ENCODE peak calls at places on chromosome 6, in seven cellular contexts. M is central memory CD4-positive, alpha-beta T cell; K is coronary artery; Z is HT1080; X is glutamatergic neuron; N is thoracic aorta; C is effector CD4-positive, alpha-beta T cell. H is an unnamed sample.

GRCh38 chr6:24205020-24205492 is 79.0 kb downstream of the NRSN1 start:
- DNase-seq in K (no peak), X (no peak), C (no peak), M (no peak), N (no peak), Z (peak; percentile 14), H (no peak)

GRCh38 chr6:25122001-25122400 is 157.2 kb upstream of the CARMIL1 start:
- DNase-seq in C (no peak), X (no peak), M (no peak), N (no peak), Z (no peak), K (no peak), H (no peak)

GRCh38 chr6:12608874-12609273 is 107.7 kb upstream of the PHACTR1 start:
- DNase-seq in C (no peak), K (no peak), N (no peak), Z (peak; percentile 21), M (no peak), X (no peak), H (no peak)

GRCh38 chr6:112362827-112363565 is 15.9 kb downstream of the RFPL4B start:
- DNase-seq in C (no peak), N (no peak), K (no peak), Z (no peak), X (no peak), M (no peak), H (no peak)

GRCh38 chr6:16876201-16876600 is 114.9 kb upstream of the ATXN1 start:
- DNase-seq in M (no peak), X (no peak), N (no peak), Z (peak; percentile 5), C (no peak), K (no peak), H (no peak)

GRCh38 chr6:158698876-158699440 is 49.1 kb downstream of the SYTL3 start:
- DNase-seq in C (no peak), N (no peak), K (peak; percentile 49), Z (no peak), X (no peak), M (no peak), H (no peak)

GRCh38 chr6:122853259-122853995 is 64.4 kb downstream of the SMPDL3A start:
- DNase-seq in X (no peak), C (no peak), N (no peak), K (no peak), Z (no peak), M (no peak), H (no peak)

GRCh38 chr6:151065027-151065815 is 174.5 kb upstream of the AKAP12 start:
- DNase-seq in N (no peak), Z (no peak), C (no peak), X (peak; percentile 40), K (no peak), M (no peak), H (no peak)

GRCh38 chr6:170470673-170471072 is 82.4 kb downstream of the PSMB1 start:
- DNase-seq in C (no peak), K (no peak), X (no peak), M (no peak), N (no peak), Z (no peak), H (no peak)

GRCh38 chr6:30683980-30684338 is 2.5 kb downstream of the PPP1R18 start:
- DNase-seq in N (no peak), K (no peak), Z (no peak), C (no peak), M (no peak), X (no peak), H (no peak)

GRCh38 chr6:88077305-88077704 is 29.7 kb downstream of the SPACA1 start:
- DNase-seq in M (no peak), Z (no peak), X (no peak), K (no peak), C (no peak), N (no peak), H (no peak)

GRCh38 chr6:95352064-95352463 is 225.3 kb upstream of the MANEA start:
- DNase-seq in Z (no peak), X (no peak), M (no peak), C (no peak), N (no peak), K (no peak), H (no peak)

GRCh38 chr6:32829495-32829894 is 9.0 kb downstream of the TAP2 start:
- DNase-seq in K (no peak), N (no peak), C (no peak), X (no peak), M (no peak), Z (no peak), H (no peak)

GRCh38 chr6:85388531-85388930 is 61.4 kb upstream of the NT5E start:
- DNase-seq in N (no peak), C (no peak), Z (no peak), K (no peak), M (no peak), X (no peak), H (no peak)

GRCh38 chr6:17497701-17498100 is 102.4 kb upstream of the FAM8A1 start:
- DNase-seq in M (no peak), C (no peak), K (no peak), X (no peak), Z (no peak), N (no peak), H (no peak)

GRCh38 chr6:80938131-80938530 is 814.4 kb downstream of the TENT5A start:
- DNase-seq in Z (no peak), M (no peak), C (no peak), N (no peak), K (no peak), X (no peak), H (no peak)

GRCh38 chr6:166736606-166737005 is 109.6 kb upstream of the RPS6KA2 start:
- DNase-seq in Z (peak; percentile 93), K (no peak), C (no peak), N (no peak), M (no peak), X (no peak), H (no peak)

GRCh38 chr6:11317885-11318771 is 85.7 kb upstream of the NEDD9 start:
- DNase-seq in X (no peak), Z (peak; percentile 98), K (peak; percentile 79), M (peak; percentile 73), C (peak; percentile 65), N (peak; percentile 64), H (peak; percentile 28)

GRCh38 chr6:90003069-90003800 is 109.0 kb downstream of the GJA10 start:
- DNase-seq in K (no peak), M (no peak), Z (no peak), C (no peak), X (no peak), N (no peak), H (no peak)

GRCh38 chr6:1494671-1495070 is 105.3 kb downstream of the FOXF2 start:
- DNase-seq in M (no peak), K (no peak), Z (no peak), C (no peak), N (no peak), X (no peak), H (no peak)

GRCh38 chr6:89273816-89274215 is 41.3 kb downstream of the GABRR2 start:
- DNase-seq in Z (no peak), X (no peak), N (no peak), M (no peak), K (no peak), C (no peak), H (no peak)

GRCh38 chr6:107557698-107558097 is 67.8 kb downstream of the SOBP start:
- DNase-seq in K (no peak), M (no peak), N (no peak), X (no peak), Z (no peak), C (no peak), H (no peak)

GRCh38 chr6:170082531-170083187 is 208.2 kb downstream of the DLL1 start:
- DNase-seq in N (no peak), Z (peak; percentile 25), K (peak; percentile 59), C (no peak), X (no peak), M (no peak), H (no peak)

GRCh38 chr6:169556758-169557505 is 144.9 kb downstream of the WDR27 start:
- DNase-seq in K (no peak), X (no peak), C (no peak), M (peak; percentile 18), N (no peak), Z (no peak), H (no peak)

GRCh38 chr6:9504191-9504590 is 910.7 kb downstream of the TFAP2A start:
- DNase-seq in C (no peak), M (no peak), N (no peak), Z (no peak), X (no peak), K (no peak), H (no peak)

GRCh38 chr6:135537782-135538301 is 40.3 kb upstream of the AHI1 start:
- DNase-seq in C (no peak), K (no peak), N (no peak), X (no peak), M (no peak), Z (peak; percentile 82), H (peak; percentile 40)

GRCh38 chr6:148649454-148649963 is 97.3 kb upstream of the UST start:
- DNase-seq in M (no peak), Z (no peak), N (no peak), X (no peak), K (no peak), C (no peak), H (no peak)

GRCh38 chr6:168169624-168170023 is 90.6 kb upstream of the FRMD1 start:
- DNase-seq in N (no peak), M (no peak), K (no peak), X (no peak), Z (no peak), C (no peak), H (peak; percentile 11)

GRCh38 chr6:98894810-98895209 is 52.9 kb downstream of the FBXL4 start:
- DNase-seq in N (no peak), X (no peak), K (no peak), C (no peak), Z (peak; percentile 34), M (no peak), H (no peak)

GRCh38 chr6:4320860-4321259 is 185.5 kb upstream of the ECI2 start:
- DNase-seq in Z (peak; percentile 85), C (no peak), N (no peak), M (no peak), K (no peak), X (no peak), H (no peak)

GRCh38 chr6:6497976-6498375 is 90.5 kb upstream of the LY86 start:
- DNase-seq in C (no peak), M (no peak), K (no peak), X (no peak), N (no peak), Z (no peak), H (no peak)

GRCh38 chr6:32790306-32790705 is 26.5 kb downstream of the HLA-DOB start:
- DNase-seq in Z (peak; percentile 42), X (no peak), C (no peak), K (no peak), M (no peak), N (no peak), H (no peak)

GRCh38 chr6:84763397-84764331 is 734 bp downstream of the TBX18 start:
- DNase-seq in X (peak; percentile 55), N (peak; percentile 40), K (peak; percentile 94), M (no peak), Z (peak; percentile 58), C (no peak), H (no peak)